ENCODE peak calls at places on chromosome 21, in four cellular contexts. Y, C, B and U are unnamed samples.

GRCh38 chr21:35730325-35730724 is 330.0 kb downstream of the SETD4 start:
- DNase-seq in Y (no peak), B (no peak), C (no peak), U (no peak)

GRCh38 chr21:43645414-43645891 is 13.8 kb downstream of the HSF2BP start:
- DNase-seq in Y (no peak), B (no peak), C (peak; percentile 82), U (peak; percentile 85)

GRCh38 chr21:17903029-17903806 is 84.1 kb upstream of the C21orf91 start:
- DNase-seq in C (peak; percentile 49), Y (no peak), B (peak; percentile 3), U (no peak)

GRCh38 chr21:45877821-45878469 is 103.6 kb upstream of the COL6A1 start:
- DNase-seq in B (no peak), C (no peak), Y (no peak), U (no peak)

GRCh38 chr21:38303300-38303699 is 46.5 kb downstream of the KCNJ15 start:
- DNase-seq in Y (no peak), B (no peak), C (peak; percentile 88), U (no peak)

GRCh38 chr21:39125752-39126485 is 57.3 kb downstream of the PSMG1 start:
- DNase-seq in B (peak; percentile 24), C (peak; percentile 78), Y (no peak), U (peak; percentile 76)

GRCh38 chr21:42818328-42818749 is 61.0 kb downstream of the WDR4 start:
- DNase-seq in B (no peak), C (peak; percentile 39), Y (peak; percentile 65), U (peak; percentile 26)

GRCh38 chr21:37153935-37154350 is 80.9 kb downstream of the TTC3 start:
- DNase-seq in C (peak; percentile 18), Y (no peak), B (no peak), U (peak; percentile 79)

GRCh38 chr21:31901342-31901741 is 28.5 kb downstream of the HUNK start:
- DNase-seq in C (no peak), Y (no peak), B (no peak), U (peak; percentile 43)